ENCODE peak calls at places on chromosomes 16 and 17, in ten cellular contexts. T is tibial nerve; K is tibial artery; N is activated CD4-positive, alpha-beta T cell treated with anti-CD3 and anti-CD28 coated beads, Interleukin-2, amount 50 U/mL, for 1 hour; R is fibroblast of lung; L is ELR; P is progenitor cell of endocrine pancreas; O is M059J; G is cardiac fibroblast; E is T-cell. S is an unnamed sample.

GRCh38 chr17:56305017-56305416 is 151.7 kb downstream of the ANKFN1 start:
- DNase-seq in L (peak; percentile 34), E (no peak), R (no peak), O (no peak), G (no peak), N (no peak), T (no peak), P (no peak), K (no peak), S (no peak)

GRCh38 chr17:32777436-32777835 is 99.5 kb downstream of the MYO1D start:
- DNase-seq in O (no peak), G (no peak), E (no peak), T (no peak), K (no peak), L (peak; percentile 50), R (peak; percentile 5), N (no peak), P (no peak), S (peak; percentile 36)

GRCh38 chr17:40517286-40517662 is 15.9 kb upstream of the TNS4 start:
- DNase-seq in R (no peak), E (no peak), P (no peak), L (no peak), K (no peak), N (no peak), O (no peak), T (no peak), G (no peak), S (no peak)

GRCh38 chr17:57984936-57985674 is 2.9 kb downstream of the VEZF1 start:
- DNase-seq in K (no peak), R (peak; percentile 24), T (no peak), O (peak; percentile 25), E (no peak), P (no peak), N (no peak), G (no peak), L (no peak), S (no peak)

GRCh38 chr17:50582741-50583140 is 22.2 kb downstream of the CACNA1G start:
- DNase-seq in P (no peak), G (no peak), E (no peak), L (no peak), O (no peak), K (no peak), R (no peak), N (no peak), T (no peak), S (no peak)

GRCh38 chr17:33267279-33267790 is 25.8 kb downstream of the ASIC2 start:
- DNase-seq in R (peak; percentile 99), P (no peak), N (no peak), L (peak; percentile 60), E (no peak), G (peak; percentile 38), O (peak; percentile 86), T (no peak), K (no peak), S (peak; percentile 93)

GRCh38 chr16:57892041-57892440 is 78.9 kb downstream of the CNGB1 start:
- DNase-seq in T (no peak), R (peak; percentile 100), G (no peak), P (no peak), N (no peak), L (peak; percentile 97), K (no peak), E (no peak), O (peak; percentile 98), S (no peak)

GRCh38 chr17:30824002-30824355 is 513 bp downstream of the CRLF3 start:
- DNase-seq in P (no peak), K (peak; percentile 34), T (no peak), E (no peak), N (no peak), L (peak; percentile 52), R (peak; percentile 19), O (peak; percentile 20), G (no peak), S (no peak)

GRCh38 chr17:80000955-80001354 is 34.7 kb downstream of the TBC1D16 start:
- DNase-seq in K (no peak), E (no peak), G (no peak), R (no peak), P (no peak), O (no peak), N (no peak), T (no peak), L (no peak), S (no peak)

GRCh38 chr17:28369684-28370034 is 448 bp downstream of the VTN start:
- DNase-seq in T (no peak), E (no peak), N (peak; percentile 8), K (no peak), R (no peak), G (no peak), L (no peak), O (no peak), P (no peak), S (no peak)

GRCh38 chr16:89828199-89828869 is at the start of gene SPIRE2:
- DNase-seq in K (peak; percentile 34), G (peak; percentile 80), N (peak; percentile 72), R (peak; percentile 69), L (peak; percentile 82), T (no peak), O (peak; percentile 69), P (peak; percentile 85), E (peak; percentile 50), S (peak; percentile 64)

GRCh38 chr17:28982191-28982793 is 23.5 kb downstream of the SEZ6 start:
- DNase-seq in G (peak; percentile 58), N (peak; percentile 30), K (peak; percentile 34), P (no peak), T (no peak), L (peak; percentile 63), O (peak; percentile 44), R (peak; percentile 18), E (peak; percentile 51), S (no peak)

GRCh38 chr16:84253173-84253572 is 13.4 kb upstream of the KCNG4 start:
- DNase-seq in P (no peak), L (no peak), G (no peak), K (no peak), E (no peak), T (no peak), R (no peak), O (no peak), N (no peak), S (no peak)

GRCh38 chr16:85903576-85903975 is 4.6 kb downstream of the IRF8 start:
- DNase-seq in K (no peak), L (no peak), N (no peak), T (no peak), O (no peak), P (no peak), E (no peak), G (no peak), R (no peak), S (no peak)

GRCh38 chr17:43142153-43142552 is 17.0 kb upstream of the BRCA1 start:
- DNase-seq in N (no peak), L (no peak), O (no peak), P (no peak), R (no peak), G (no peak), K (no peak), E (no peak), T (no peak), S (no peak)

GRCh38 chr16:28181557-28181914 is 30.2 kb downstream of the XPO6 start:
- DNase-seq in T (no peak), G (peak; percentile 91), E (no peak), N (no peak), P (no peak), R (peak; percentile 96), L (peak; percentile 96), O (peak; percentile 97), K (peak; percentile 34), S (peak; percentile 94)

GRCh38 chr17:54754560-54754959 is 146.1 kb upstream of the TOM1L1 start:
- DNase-seq in E (no peak), P (no peak), O (no peak), G (no peak), T (no peak), R (no peak), K (no peak), N (no peak), L (no peak), S (no peak)

GRCh38 chr17:50831430-50832064 is 3.8 kb upstream of the WFIKKN2 start:
- DNase-seq in L (no peak), P (no peak), G (peak; percentile 70), N (no peak), R (no peak), K (no peak), T (no peak), O (no peak), E (no peak), S (no peak)

GRCh38 chr16:64712027-64712426 is 409.8 kb downstream of the CDH11 start:
- DNase-seq in N (no peak), T (no peak), O (no peak), K (no peak), G (no peak), E (no peak), L (no peak), R (peak; percentile 91), P (no peak), S (no peak)

S was measured in NCI-H226.